ENCODE peak calls at places on chromosomes 11 and 22, in eight cellular contexts. I is psoas muscle, R is H9, S is right lobe of liver, B is cardiac muscle cell, C is K562, W is mammary epithelial cell, Y is AG09309. D is an unnamed sample.
A peak's percentile ranks its signal among the peaks of the same experiment; 100 is the strongest.

GRCh38 chr11:452203-452744 is 2.2 kb downstream of the PTDSS2 start:
- DNase-seq in I (no peak), R (no peak), S (no peak), B (no peak), C (no peak), W (no peak), Y (no peak), D (no peak)

GRCh38 chr11:8065031-8065430 is 16.0 kb upstream of the TUB start:
- DNase-seq in I (no peak), R (no peak), S (no peak), B (no peak), C (no peak), W (no peak), Y (no peak), D (no peak)

GRCh38 chr22:32852346-32853251 is 51.1 kb downstream of the TIMP3 start:
- DNase-seq in I (peak; percentile 52), R (no peak), S (no peak), B (peak; percentile 40), C (no peak), W (no peak), Y (no peak), D (no peak)

GRCh38 chr11:102831709-102832492 is 11.5 kb downstream of the MMP3 start:
- DNase-seq in I (no peak), R (peak; percentile 56), S (no peak), B (no peak), C (no peak), W (no peak), Y (no peak), D (no peak)

GRCh38 chr11:68803766-68804165 is 38.0 kb downstream of the CPT1A start:
- DNase-seq in I (no peak), R (no peak), S (no peak), B (no peak), C (no peak), W (no peak), Y (no peak), D (no peak)

GRCh38 chr11:27433742-27434141 is 38.8 kb downstream of the LGR4 start:
- DNase-seq in I (no peak), R (no peak), S (no peak), B (no peak), C (no peak), W (no peak), Y (no peak), D (no peak)

GRCh38 chr11:19519912-19520641 is 192.6 kb upstream of the NAV2 start:
- DNase-seq in I (no peak), R (no peak), S (no peak), B (peak; percentile 85), C (no peak), W (no peak), Y (no peak), D (no peak)

GRCh38 chr11:28739489-28740280 is 631.5 kb downstream of the METTL15 start:
- DNase-seq in I (no peak), R (no peak), S (no peak), B (no peak), C (no peak), W (no peak), Y (no peak), D (no peak)

GRCh38 chr22:19291218-19291579 is 320 bp downstream of the CLTCL1 start:
- DNase-seq in I (peak; percentile 48), R (peak; percentile 32), S (peak; percentile 57), B (peak; percentile 64), C (peak; percentile 89), W (peak; percentile 14), Y (no peak), D (peak; percentile 36)

GRCh38 chr22:48943567-48944432 is 883.9 kb downstream of the BRD1 start:
- DNase-seq in I (no peak), R (peak; percentile 73), S (no peak), B (peak; percentile 24), C (peak; percentile 54), W (no peak), Y (no peak), D (peak; percentile 7)
- TF ChIP-seq CTCF in I (peak; percentile 15), R (peak; percentile 85), S (peak; percentile 37), B (no peak), C (peak; percentile 66), W (no peak), Y (no peak), D (peak; percentile 20)

GRCh38 chr22:44845796-44846720 is 93.7 kb downstream of the ARHGAP8 start:
- DNase-seq in I (no peak), R (no peak), S (no peak), B (no peak), C (no peak), W (no peak), Y (no peak), D (no peak)
- TF ChIP-seq CTCF in I (no peak), R (no peak), S (no peak), B (no peak), C (no peak), W (no peak), Y (no peak), D (no peak)

DNA sequence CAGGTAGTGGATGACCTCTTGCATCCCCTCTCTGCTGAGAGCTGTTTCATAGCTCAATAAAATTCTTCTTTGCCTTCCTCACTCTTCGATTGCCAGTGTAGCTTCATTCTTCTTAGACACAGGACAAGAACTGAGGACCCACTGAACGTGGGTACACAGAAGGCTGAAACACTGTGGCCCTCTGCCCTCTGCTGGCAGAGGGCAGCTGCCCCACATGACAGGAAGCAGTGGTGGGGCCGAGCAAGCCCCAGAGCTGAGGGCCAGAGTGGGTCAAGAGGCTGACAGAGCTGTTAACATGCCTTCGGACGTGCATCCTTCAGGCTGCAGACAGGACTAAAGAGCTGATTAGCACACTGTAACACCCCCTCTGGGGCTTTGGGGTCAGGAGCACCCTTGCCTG is 15.6 kb downstream of the SMC1B start:
- DNase-seq in I (no peak), R (peak; percentile 54), S (no peak), B (peak; percentile 17), C (no peak), W (no peak), Y (no peak), D (no peak)
- TF ChIP-seq CTCF in I (no peak), R (peak; percentile 53), S (peak; percentile 18), B (peak; percentile 9), C (no peak), W (peak; percentile 28), Y (no peak), D (peak; percentile 9)

GRCh38 chr11:73907191-73907590 is 30.4 kb downstream of the PAAF1 start:
- DNase-seq in I (peak; percentile 14), R (no peak), S (no peak), B (no peak), C (peak; percentile 53), W (peak; percentile 67), Y (no peak), D (no peak)
- TF ChIP-seq CTCF in I (peak; percentile 12), R (peak; percentile 33), S (no peak), B (peak; percentile 4), C (peak; percentile 55), W (peak; percentile 54), Y (peak; percentile 41), D (no peak)

GRCh38 chr11:60870733-60871377 is 3.5 kb downstream of the ZP1 start:
- DNase-seq in I (no peak), R (no peak), S (no peak), B (no peak), C (no peak), W (no peak), Y (no peak), D (no peak)
- TF ChIP-seq CTCF in I (no peak), R (no peak), S (no peak), B (no peak), C (no peak), W (no peak), Y (no peak), D (no peak)